ENCODE peak calls at places on chromosomes 4 and X, in ten cellular contexts. S is foreskin keratinocyte, Z is GM13976, N is LoVo, U is cardiac muscle cell, O is OCI-LY7, M is GM04504, P is ELR, V is RPMI7951, J is GM12878. H is an unnamed sample.

GRCh38 chr4:7151668-7152227 is 40.6 kb upstream of the SORCS2 start:
- DNase-seq in S (no peak), Z (no peak), N (no peak), U (no peak), O (no peak), M (no peak), P (peak), V (no peak), J (no peak), H (no peak)

GRCh38 chrX:2500681-2501151 is at the start of the genes DHRSX and ZBED1:
- DNase-seq in S (no peak), Z (peak), N (peak), U (peak), O (peak), M (no peak), P (peak), V (no peak), J (no peak), H (peak)

GRCh38 chr4:95867919-95868318 is 28.0 kb downstream of the PDHA2 start:
- DNase-seq in S (peak), Z (no peak), N (no peak), U (peak), O (peak), M (no peak), P (peak), V (no peak), J (no peak), H (no peak)

GRCh38 chrX:110146521-110146920 is 143.6 kb downstream of the TMEM164 start:
- DNase-seq in S (no peak), Z (peak), N (peak), U (peak), O (peak), M (no peak), P (peak), V (peak), J (no peak), H (peak)

GRCh38 chr4:15231265-15232091 is 196.4 kb upstream of the C1QTNF7 start:
- DNase-seq in S (peak), Z (peak), N (peak), U (peak), O (peak), M (peak), P (peak), V (peak), J (peak), H (peak)

GRCh38 chr4:158020734-158021346 is 152.0 kb downstream of the GASK1B start:
- DNase-seq in S (peak), Z (no peak), N (no peak), U (peak), O (no peak), M (peak), P (peak), V (peak), J (no peak), H (peak)

GRCh38 chr4:122758033-122758432 is 25.5 kb downstream of the BBS12 start:
- DNase-seq in S (no peak), Z (peak), N (peak), U (peak), O (peak), M (no peak), P (peak), V (peak), J (no peak), H (peak)

GRCh38 chr4:36676139-36677050 is 395.0 kb downstream of the DTHD1 start:
- DNase-seq in S (peak), Z (no peak), N (no peak), U (no peak), O (no peak), M (no peak), P (no peak), V (no peak), J (no peak), H (no peak)

GRCh38 chr4:3363411-3364141 is 70.8 kb downstream of the RGS12 start:
- DNase-seq in S (no peak), Z (no peak), N (no peak), U (no peak), O (no peak), M (no peak), P (no peak), V (no peak), J (no peak), H (no peak)

GRCh38 chr4:138090145-138090917 is 151.8 kb downstream of the SLC7A11 start:
- DNase-seq in S (peak), Z (peak), N (peak), U (peak), O (peak), M (peak), P (peak), V (peak), J (peak), H (peak)

GRCh38 chr4:81527115-81527514 is 55.4 kb upstream of the RASGEF1B start:
- DNase-seq in S (no peak), Z (no peak), N (no peak), U (no peak), O (no peak), M (no peak), P (no peak), V (no peak), J (no peak), H (no peak)

GRCh38 chr4:38568768-38569167 is 95.2 kb upstream of the KLF3 start:
- DNase-seq in S (no peak), Z (no peak), N (no peak), U (no peak), O (no peak), M (no peak), P (no peak), V (no peak), J (no peak), H (no peak)

GRCh38 chr4:17544205-17544604 is 29.2 kb downstream of the CLRN2 start:
- DNase-seq in S (no peak), Z (no peak), N (peak), U (no peak), O (no peak), M (no peak), P (peak), V (peak), J (no peak), H (peak)